ENCODE peak calls at places on chromosome 5, in ten cellular contexts. K is epithelial cell of esophagus, F is natural killer cell, O is uterus, W is GM10248, A is WTC11, J is neural progenitor cell, I is chondrocyte, T is IMR-90, Z is Calu3. L is an unnamed sample.
A peak's percentile ranks its signal among the peaks of the same experiment; 100 is the strongest.

GRCh38 chr5:1519631-1520141 is 4.1 kb downstream of the LPCAT1 start:
- DNase-seq in T (no peak), Z (no peak), K (no peak), J (no peak), O (peak; percentile 12), F (peak; percentile 15), I (peak; percentile 83), W (no peak), A (no peak), L (no peak)

GRCh38 chr5:41286165-41286564 is 72.8 kb upstream of the C6 start:
- DNase-seq in K (no peak), F (no peak), I (no peak), Z (no peak), O (no peak), W (no peak), T (no peak), J (no peak), A (no peak), L (no peak)

GRCh38 chr5:92599217-92599810 is 981.7 kb downstream of the NR2F1-AS1 start:
- DNase-seq in W (peak; percentile 12), O (no peak), I (no peak), J (no peak), K (no peak), T (no peak), Z (no peak), F (no peak), A (no peak), L (no peak)

GRCh38 chr5:150162142-150162513 is 4.5 kb upstream of the CDX1 start:
- DNase-seq in F (no peak), K (no peak), I (no peak), W (no peak), T (no peak), O (no peak), J (no peak), Z (no peak), A (no peak), L (no peak)

GRCh38 chr5:133441166-133441815 is 171.1 kb downstream of the FSTL4 start:
- DNase-seq in F (no peak), W (no peak), O (no peak), A (no peak), T (no peak), J (no peak), K (no peak), I (no peak), Z (no peak), L (no peak)

GRCh38 chr5:76325876-76326491 is 77.1 kb upstream of the IQGAP2 start:
- DNase-seq in T (no peak), W (no peak), F (peak; percentile 47), K (no peak), J (no peak), I (no peak), A (no peak), O (no peak), Z (no peak), L (no peak)

GRCh38 chr5:107831612-107832395 is 161.1 kb upstream of the EFNA5 start:
- DNase-seq in K (no peak), I (no peak), Z (no peak), A (no peak), J (no peak), T (peak; percentile 85), W (no peak), O (no peak), F (no peak), L (no peak)

GRCh38 chr5:59756373-59757035 is 137.0 kb downstream of the PDE4D start:
- DNase-seq in W (no peak), A (no peak), F (no peak), I (no peak), K (peak; percentile 45), O (no peak), T (no peak), J (no peak), Z (peak; percentile 53), L (no peak)

GRCh38 chr5:53100606-53101005 is 9.0 kb downstream of the MOCS2 start:
- DNase-seq in W (no peak), O (no peak), I (no peak), Z (no peak), K (peak; percentile 50), T (peak; percentile 19), F (no peak), J (no peak), A (no peak), L (no peak)

GRCh38 chr5:41754857-41755256 is 115.4 kb downstream of the OXCT1 start:
- DNase-seq in Z (no peak), W (no peak), J (no peak), A (no peak), T (no peak), K (no peak), F (no peak), O (no peak), I (no peak), L (no peak)

GRCh38 chr5:8061140-8061469 is 192.2 kb downstream of the MTRR start:
- DNase-seq in I (no peak), K (no peak), F (no peak), Z (no peak), A (no peak), W (no peak), T (no peak), O (no peak), J (no peak), L (no peak)

GRCh38 chr5:337565-338130 is 16.1 kb downstream of the AHRR start:
- DNase-seq in Z (peak; percentile 41), A (no peak), O (no peak), F (no peak), K (peak; percentile 56), J (peak; percentile 70), I (no peak), T (peak; percentile 45), W (no peak), L (no peak)

GRCh38 chr5:110925398-110925797 is 146.1 kb upstream of the TSLP start:
- DNase-seq in O (no peak), I (no peak), Z (no peak), F (no peak), J (no peak), K (peak; percentile 49), T (peak; percentile 64), A (no peak), W (no peak), L (no peak)

DNA sequence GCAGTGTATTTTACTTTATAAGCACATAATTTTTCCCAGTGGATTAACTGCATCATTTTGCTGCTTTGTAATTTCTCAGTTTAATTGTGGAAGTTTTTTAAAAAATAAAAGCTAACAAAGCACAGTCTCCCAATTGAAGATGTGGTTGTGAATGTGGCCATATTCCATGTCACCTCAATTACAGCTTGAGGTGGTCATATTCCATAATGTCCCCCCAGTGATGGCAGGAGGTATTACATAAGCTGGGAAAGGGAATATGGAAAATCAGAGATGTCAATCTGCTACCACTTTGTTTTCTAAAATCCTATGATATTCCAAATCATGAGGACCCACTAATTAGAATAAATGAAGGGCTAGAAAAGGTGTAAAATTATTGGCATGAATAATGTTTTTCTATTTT is 1672.0 kb upstream of the CDH9 start:
- DNase-seq in K (no peak), I (no peak), T (no peak), Z (no peak), J (no peak), O (no peak), F (no peak), A (no peak), W (no peak), L (no peak)
- TF ChIP-seq CTCF in K (peak; percentile 9), I (peak; percentile 35), T (no peak), Z (no peak), J (peak; percentile 41), O (no peak), F (no peak), A (no peak), W (no peak), L (no peak)

GRCh38 chr5:119336846-119337564 is 18.8 kb upstream of the TNFAIP8 start:
- DNase-seq in J (no peak), K (no peak), A (no peak), O (no peak), Z (no peak), I (no peak), T (no peak), W (no peak), F (no peak), L (no peak)
- TF ChIP-seq CTCF in J (no peak), K (no peak), A (no peak), O (no peak), Z (no peak), I (no peak), T (no peak), W (no peak), F (no peak), L (no peak)

GRCh38 chr5:141427783-141428426 is 2.4 kb upstream of the PCDHGA12 start:
- DNase-seq in Z (no peak), K (no peak), O (no peak), J (no peak), I (no peak), A (no peak), F (no peak), T (no peak), W (no peak), L (no peak)

GRCh38 chr5:141431286-141431685 is 979 bp downstream of the PCDHGA12 start:
- DNase-seq in T (no peak), W (peak; percentile 54), Z (no peak), A (no peak), F (no peak), I (no peak), O (no peak), J (no peak), K (no peak), L (no peak)

GRCh38 chr5:141434006-141434405 is 3.7 kb downstream of the PCDHGA12 start:
- DNase-seq in T (peak; percentile 73), K (no peak), O (no peak), I (no peak), J (no peak), A (no peak), F (no peak), Z (no peak), W (no peak), L (no peak)

GRCh38 chr5:141430332-141431113 is at the start of gene PCDHGA12:
- DNase-seq in K (peak; percentile 77), J (no peak), A (no peak), W (peak; percentile 85), F (no peak), O (peak; percentile 44), Z (no peak), I (no peak), T (peak; percentile 87), L (peak; percentile 50)
- TF ChIP-seq CTCF in K (peak; percentile 65), J (no peak), A (no peak), W (peak; percentile 9), F (peak; percentile 8), O (peak; percentile 18), Z (no peak), I (no peak), T (peak; percentile 71), L (peak; percentile 70)

GRCh38 chr5:154196955-154197652 is 6.6 kb downstream of the GALNT10 start:
- DNase-seq in O (no peak), J (peak; percentile 43), A (no peak), W (no peak), K (no peak), I (no peak), Z (no peak), T (peak; percentile 87), F (no peak), L (no peak)
- TF ChIP-seq CTCF in O (no peak), J (peak; percentile 47), A (no peak), W (peak; percentile 35), K (peak; percentile 41), I (peak; percentile 70), Z (no peak), T (peak; percentile 70), F (no peak), L (peak; percentile 41)

GRCh38 chr5:55231476-55232193 is 1.8 kb downstream of the CCNO start:
- DNase-seq in O (no peak), A (peak; percentile 24), J (peak; percentile 52), I (no peak), K (peak; percentile 25), Z (peak; percentile 40), W (peak; percentile 26), T (no peak), F (no peak), L (no peak)
- TF ChIP-seq CTCF in O (no peak), A (no peak), J (no peak), I (peak; percentile 29), K (peak; percentile 5), Z (no peak), W (peak; percentile 0), T (no peak), F (no peak), L (no peak)

L was measured in left ventricle myocardium inferior.